ENCODE peak calls at places on chromosomes 5 and 9, in four cellular contexts. Q is CD8-positive, alpha-beta T cell; S is H9; X is neuronal stem cell. B is an unnamed sample.
A peak's percentile ranks its signal among the peaks of the same experiment; 100 is the strongest.

GRCh38 chr5:112339761-112340160 is 79.3 kb downstream of the EPB41L4A start:
- DNase-seq in Q (no peak), S (no peak), X (no peak), B (no peak)

GRCh38 chr9:37602817-37603216 is 10.4 kb upstream of the TOMM5 start:
- DNase-seq in Q (no peak), S (no peak), X (no peak), B (no peak)

GRCh38 chr5:159884917-159885620 is 31.2 kb upstream of the ADRA1B start:
- DNase-seq in Q (no peak), S (no peak), X (no peak), B (no peak)

GRCh38 chr5:1901983-1902382 is 19.3 kb upstream of the IRX4 start:
- DNase-seq in Q (no peak), S (no peak), X (no peak), B (no peak)

GRCh38 chr9:131482343-131483006 is 20.2 kb upstream of the POMT1 start:
- DNase-seq in Q (no peak), S (no peak), X (no peak), B (no peak)

GRCh38 chr9:108885643-108886348 is 23.7 kb downstream of the ACTL7A start:
- DNase-seq in Q (no peak), S (no peak), X (no peak), B (no peak)

GRCh38 chr9:89777544-89777943 is 172.7 kb downstream of the GADD45G start:
- DNase-seq in Q (no peak), S (no peak), X (no peak), B (no peak)

GRCh38 chr5:167642779-167643517 is 648.5 kb upstream of the WWC1 start:
- DNase-seq in Q (no peak), S (no peak), X (no peak), B (no peak)

GRCh38 chr9:122029898-122030297 is 63.2 kb downstream of the TTLL11 start:
- DNase-seq in Q (no peak), S (no peak), X (no peak), B (no peak)

GRCh38 chr9:38084556-38084880 is 15.5 kb upstream of the SHB start:
- DNase-seq in Q (no peak), S (no peak), X (no peak), B (no peak)

GRCh38 chr9:137689745-137690529 is 71.1 kb downstream of the EHMT1 start:
- DNase-seq in Q (no peak), S (no peak), X (no peak), B (no peak)

GRCh38 chr5:56698463-56699381 is 116.6 kb upstream of the MAP3K1 start:
- DNase-seq in Q (no peak), S (no peak), X (no peak), B (no peak)

GRCh38 chr5:163563112-163563511 is 57.7 kb downstream of the MAT2B start:
- DNase-seq in Q (no peak), S (no peak), X (no peak), B (no peak)

GRCh38 chr9:81497096-81497495 is 192.3 kb downstream of the TLE1 start:
- DNase-seq in Q (no peak), S (no peak), X (no peak), B (no peak)

GRCh38 chr9:75551866-75552265 is 338.6 kb upstream of the PCSK5 start:
- DNase-seq in Q (no peak), S (no peak), X (no peak), B (no peak)

GRCh38 chr9:95649801-95650213 is 133.0 kb upstream of the PTCH1 start:
- DNase-seq in Q (no peak), S (no peak), X (no peak), B (no peak)

GRCh38 chr5:173556142-173557028 is 60.1 kb downstream of the BOD1 start:
- DNase-seq in Q (no peak), S (no peak), X (no peak), B (no peak)

GRCh38 chr5:132238169-132238744 is 10.6 kb upstream of the P4HA2 start:
- DNase-seq in Q (peak; percentile 78), S (peak; percentile 80), X (peak; percentile 68), B (peak; percentile 95)

GRCh38 chr9:38401994-38402393 is 9.5 kb downstream of the ALDH1B1 start:
- DNase-seq in Q (no peak), S (no peak), X (no peak), B (no peak)

GRCh38 chr9:135479469-135480052 is at the start of gene PPP1R26:
- DNase-seq in Q (no peak), S (no peak), X (peak; percentile 31), B (no peak)

GRCh38 chr5:42228279-42228678 is 195.0 kb upstream of the GHR start:
- DNase-seq in Q (no peak), S (no peak), X (no peak), B (no peak)

GRCh38 chr5:160565376-160565775 is 143.7 kb downstream of the PTTG1 start:
- DNase-seq in Q (no peak), S (no peak), X (no peak), B (no peak)

GRCh38 chr5:7927466-7928375 is 58.8 kb downstream of the MTRR start:
- DNase-seq in Q (no peak), S (peak; percentile 73), X (peak; percentile 58), B (peak; percentile 42)

GRCh38 chr9:69122086-69122390 is 52.0 kb upstream of the TJP2 start:
- DNase-seq in Q (peak; percentile 51), S (peak; percentile 59), X (no peak), B (peak; percentile 48)

GRCh38 chr9:136170291-136170901 is 34.5 kb downstream of the LHX3 start:
- DNase-seq in Q (peak; percentile 60), S (peak; percentile 70), X (no peak), B (no peak)

GRCh38 chr5:150665044-150665443 is 4.0 kb downstream of the MYOZ3 start:
- DNase-seq in Q (peak; percentile 38), S (peak; percentile 19), X (no peak), B (no peak)

GRCh38 chr5:161273410-161273809 is 273.1 kb downstream of the GABRB2 start:
- DNase-seq in Q (no peak), S (no peak), X (no peak), B (no peak)

GRCh38 chr5:172437445-172438303 is 16.7 kb downstream of the SH3PXD2B start:
- DNase-seq in Q (no peak), S (no peak), X (no peak), B (peak; percentile 70)

GRCh38 chr5:43425965-43426364 is 13.8 kb upstream of the CCL28 start:
- DNase-seq in Q (no peak), S (no peak), X (no peak), B (no peak)

GRCh38 chr5:86075139-86075538 is 542.6 kb upstream of the COX7C start:
- DNase-seq in Q (no peak), S (no peak), X (no peak), B (no peak)

GRCh38 chr9:37464426-37465248 is 613 bp downstream of the ZBTB5 start:
- DNase-seq in Q (no peak), S (no peak), X (no peak), B (peak; percentile 63)

GRCh38 chr9:106535439-106535838 is 327.5 kb upstream of the ZNF462 start:
- DNase-seq in Q (no peak), S (peak; percentile 28), X (no peak), B (no peak)

GRCh38 chr9:14251146-14252071 is 62.5 kb downstream of the NFIB start:
- DNase-seq in Q (no peak), S (no peak), X (no peak), B (peak; percentile 39)

GRCh38 chr5:71482132-71482531 is 26.7 kb downstream of the BDP1 start:
- DNase-seq in Q (no peak), S (no peak), X (no peak), B (no peak)

GRCh38 chr5:82246960-82247574 is 31.1 kb downstream of the RPS23 start:
- DNase-seq in Q (no peak), S (no peak), X (no peak), B (no peak)

GRCh38 chr5:61630908-61631307 is 298.9 kb downstream of the ZSWIM6 start:
- DNase-seq in Q (no peak), S (no peak), X (no peak), B (no peak)

DNA sequence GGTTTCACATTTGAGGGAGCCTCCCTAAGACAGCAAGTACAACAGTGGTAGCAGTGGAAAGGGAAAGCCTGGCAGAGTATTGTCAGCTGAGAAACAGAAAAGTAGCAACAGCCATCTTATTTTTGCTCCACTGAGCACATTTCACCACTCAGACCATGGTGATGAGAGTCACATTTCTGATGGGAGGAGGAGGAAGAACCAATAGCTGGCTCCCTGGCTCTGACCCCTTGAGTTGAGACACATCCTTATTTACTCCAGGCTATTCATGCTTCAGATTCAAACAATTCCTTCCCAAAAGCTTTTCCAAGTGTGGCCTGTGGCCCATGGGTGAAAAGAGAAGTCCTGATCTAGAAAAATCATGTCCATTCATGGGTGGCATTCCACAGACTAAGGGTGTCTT is 236.3 kb downstream of the ARHGAP26 start:
- DNase-seq in Q (no peak), S (no peak), X (no peak), B (no peak)
- H3K27ac ChIP-seq in Q (no peak overlapping the region), S (no peak overlapping the region), X (no peak overlapping the region), B (peak overlapping the region; percentile 73)

DNA sequence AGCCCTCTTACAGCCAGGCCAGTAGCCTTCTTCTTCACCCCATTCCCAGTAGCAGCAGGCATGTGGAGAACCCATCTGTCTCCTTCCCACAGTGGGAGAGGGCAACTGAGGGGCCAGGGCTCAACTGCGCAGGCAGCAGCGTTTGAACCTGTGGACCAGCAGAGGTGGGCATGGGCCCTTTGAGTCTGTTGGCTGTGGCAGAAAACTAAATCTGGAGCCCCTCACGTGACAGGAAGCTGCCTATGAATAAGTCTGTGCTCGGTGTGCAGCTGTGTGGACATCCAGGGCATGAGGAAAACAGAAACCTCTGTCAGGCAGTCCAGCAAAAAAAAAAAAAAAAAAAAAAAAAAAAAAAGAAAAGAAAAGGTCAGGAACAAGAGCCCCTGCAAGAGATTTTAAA is 189.2 kb upstream of the NR3C1 start:
- DNase-seq in Q (no peak), S (no peak), X (no peak), B (no peak)
- H3K27ac ChIP-seq in Q (no peak overlapping the region), S (no peak overlapping the region), X (no peak overlapping the region), B (no peak overlapping the region)

DNA sequence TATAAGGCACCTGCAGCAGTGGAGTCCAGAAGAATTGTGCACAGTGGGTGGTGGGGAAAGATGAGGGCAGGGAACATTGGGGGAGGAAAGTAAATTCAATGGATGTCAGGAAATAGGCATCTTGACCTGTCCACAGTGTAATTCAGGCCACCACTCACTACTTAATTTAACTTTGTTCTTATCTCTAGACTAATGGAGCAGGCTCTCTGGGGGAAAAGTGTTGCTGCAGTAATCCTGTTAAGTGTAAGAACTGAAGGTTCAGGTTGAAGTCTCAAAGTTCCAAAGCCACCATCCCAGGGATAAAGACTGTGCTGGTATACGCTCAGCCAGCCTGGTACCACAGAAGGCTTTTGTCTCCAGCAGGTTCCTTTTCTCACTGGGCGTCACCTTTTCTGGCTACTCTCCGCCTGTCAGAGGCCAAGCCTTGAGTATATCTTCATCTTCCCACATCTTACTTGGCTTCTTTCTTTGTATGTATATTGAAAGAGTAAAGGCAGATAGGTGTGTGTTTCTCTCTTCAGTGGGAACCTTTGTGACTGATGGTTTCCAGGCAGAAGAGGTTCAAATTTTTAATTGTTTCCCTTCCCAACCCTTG is 150.9 kb upstream of the DMRT1 start:
- DNase-seq in Q (no peak), S (no peak), X (no peak), B (no peak)
- H3K27ac ChIP-seq in Q (no peak overlapping the region), S (no peak overlapping the region), X (no peak overlapping the region), B (no peak overlapping the region)

DNA sequence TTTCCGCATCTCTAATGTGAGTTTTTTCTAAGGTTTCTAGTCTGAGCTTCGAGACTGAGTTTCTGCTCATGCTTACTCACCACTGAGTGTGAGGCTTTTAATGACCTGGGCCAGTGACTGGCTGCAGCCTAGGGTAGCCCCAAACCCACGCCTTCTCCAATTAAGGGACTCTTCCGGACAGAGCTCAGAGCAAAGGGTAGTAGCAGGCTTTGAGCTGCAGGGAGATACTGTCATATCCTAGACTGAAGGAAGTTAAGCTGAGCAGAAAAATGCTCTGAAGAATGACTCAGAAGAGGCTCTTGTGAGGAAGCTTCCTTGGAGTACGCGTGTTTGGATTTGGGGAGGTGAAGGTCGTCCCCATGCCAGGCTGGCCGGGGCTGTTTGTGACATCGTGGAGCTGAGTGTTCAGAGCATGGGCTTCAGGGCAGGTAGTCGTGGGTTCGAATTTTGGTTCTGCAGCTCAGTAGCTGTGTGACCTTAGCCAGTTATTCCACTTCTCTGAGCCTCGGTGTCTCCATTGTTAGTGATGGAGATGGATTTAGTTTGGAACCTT is 3.5 kb downstream of the USP20 start:
- DNase-seq in Q (no peak), S (no peak), X (no peak), B (no peak)
- H3K27ac ChIP-seq in Q (no peak overlapping the region), S (no peak overlapping the region), X (no peak overlapping the region), B (no peak overlapping the region)